ENCODE peak calls at places on chromosome 21, in seven cellular contexts. C is fibroblast of lung, B is Panc1, M is ovary, R is AG10803, V is AG09309, T is upper lobe of right lung. E is an unnamed sample.

GRCh38 chr21:45938453-45938755 is 43.2 kb upstream of the COL6A1 start:
- DNase-seq in C (no peak), B (no peak), M (no peak), R (no peak), V (no peak), T (no peak), E (no peak)

GRCh38 chr21:46152939-46153258 is 2.5 kb downstream of the FTCD start:
- DNase-seq in C (no peak), B (no peak), M (no peak), R (no peak), V (no peak), T (no peak), E (peak)

GRCh38 chr21:44401386-44402160 is 48.2 kb downstream of the TRPM2 start:
- DNase-seq in C (no peak), B (no peak), M (no peak), R (no peak), V (no peak), T (peak), E (peak)

GRCh38 chr21:39660596-39660995 is 47.9 kb downstream of the B3GALT5 start:
- DNase-seq in C (peak), B (no peak), M (no peak), R (peak), V (peak), T (peak), E (peak)

GRCh38 chr21:39141502-39141901 is 41.7 kb downstream of the PSMG1 start:
- DNase-seq in C (peak), B (no peak), M (no peak), R (peak), V (no peak), T (no peak), E (no peak)

GRCh38 chr21:46431448-46431847 is 27.2 kb upstream of the DIP2A start:
- DNase-seq in C (no peak), B (no peak), M (no peak), R (no peak), V (no peak), T (no peak), E (no peak)

GRCh38 chr21:43727571-43728466 is 8.9 kb downstream of the PDXK start:
- DNase-seq in C (no peak), B (no peak), M (peak), R (peak), V (no peak), T (peak), E (peak)

GRCh38 chr21:46093668-46094400 is 4.1 kb upstream of the COL6A2 start:
- DNase-seq in C (no peak), B (no peak), M (peak), R (no peak), V (no peak), T (peak), E (no peak)

GRCh38 chr21:39020751-39021474 is 162.3 kb downstream of the PSMG1 start:
- DNase-seq in C (peak), B (no peak), M (peak), R (peak), V (peak), T (peak), E (no peak)

GRCh38 chr21:45154511-45155508 is 80.4 kb downstream of the ADARB1 start:
- DNase-seq in C (peak), B (no peak), M (no peak), R (peak), V (no peak), T (no peak), E (no peak)

GRCh38 chr21:38361324-38361723 is 104.5 kb downstream of the KCNJ15 start:
- DNase-seq in C (no peak), B (no peak), M (no peak), R (no peak), V (no peak), T (no peak), E (no peak)

GRCh38 chr21:46585191-46585953 is 19.5 kb downstream of the S100B start:
- DNase-seq in C (no peak), B (no peak), M (no peak), R (no peak), V (no peak), T (no peak), E (no peak)

GRCh38 chr21:14603202-14603601 is 57.1 kb upstream of the SAMSN1 start:
- DNase-seq in C (peak), B (no peak), M (no peak), R (peak), V (no peak), T (no peak), E (no peak)

GRCh38 chr21:15134711-15135110 is 69.9 kb upstream of the NRIP1 start:
- DNase-seq in C (no peak), B (no peak), M (no peak), R (no peak), V (no peak), T (no peak), E (no peak)

GRCh38 chr21:38402795-38403194 is 95.5 kb downstream of the ERG start:
- DNase-seq in C (no peak), B (no peak), M (no peak), R (no peak), V (no peak), T (no peak), E (no peak)

GRCh38 chr21:43315244-43316137 is 111.4 kb downstream of the SIK1 start:
- DNase-seq in C (no peak), B (no peak), M (no peak), R (no peak), V (no peak), T (no peak), E (no peak)

GRCh38 chr21:46421191-46421750 is 37.4 kb upstream of the DIP2A start:
- DNase-seq in C (no peak), B (no peak), M (no peak), R (no peak), V (no peak), T (no peak), E (no peak)

GRCh38 chr21:45153358-45154318 is 79.3 kb downstream of the ADARB1 start:
- DNase-seq in C (peak), B (no peak), M (no peak), R (peak), V (no peak), T (no peak), E (no peak)

GRCh38 chr21:43188712-43189151 is 19.9 kb downstream of the CRYAA start:
- DNase-seq in C (no peak), B (no peak), M (no peak), R (no peak), V (no peak), T (peak), E (no peak)

GRCh38 chr21:31484219-31484618 is 140.2 kb upstream of the TIAM1 start:
- DNase-seq in C (no peak), B (no peak), M (no peak), R (no peak), V (no peak), T (no peak), E (no peak)

GRCh38 chr21:45033791-45034555 is 40.4 kb upstream of the ADARB1 start:
- DNase-seq in C (no peak), B (no peak), M (no peak), R (peak), V (peak), T (peak), E (no peak)

GRCh38 chr21:16563795-16564194 is 834.0 kb downstream of the USP25 start:
- DNase-seq in C (peak), B (no peak), M (no peak), R (peak), V (no peak), T (no peak), E (no peak)

GRCh38 chr21:29130234-29130993 is at the start of gene MAP3K7CL:
- DNase-seq in C (peak), B (no peak), M (peak), R (peak), V (peak), T (no peak), E (no peak)

GRCh38 chr21:19759836-19760235 is 1238.4 kb upstream of the NCAM2 start:
- DNase-seq in C (no peak), B (no peak), M (no peak), R (no peak), V (no peak), T (no peak), E (peak)
- TF ChIP-seq CTCF in C (no peak), B (no peak), M (no peak), R (no peak), V (no peak), T (no peak), E (no peak)

GRCh38 chr21:33299181-33299752 is 25.5 kb upstream of the IFNAR1 start:
- DNase-seq in C (no peak), B (no peak), M (no peak), R (no peak), V (no peak), T (no peak), E (no peak)
- TF ChIP-seq CTCF in C (no peak), B (no peak), M (no peak), R (no peak), V (no peak), T (peak), E (no peak)

DNA sequence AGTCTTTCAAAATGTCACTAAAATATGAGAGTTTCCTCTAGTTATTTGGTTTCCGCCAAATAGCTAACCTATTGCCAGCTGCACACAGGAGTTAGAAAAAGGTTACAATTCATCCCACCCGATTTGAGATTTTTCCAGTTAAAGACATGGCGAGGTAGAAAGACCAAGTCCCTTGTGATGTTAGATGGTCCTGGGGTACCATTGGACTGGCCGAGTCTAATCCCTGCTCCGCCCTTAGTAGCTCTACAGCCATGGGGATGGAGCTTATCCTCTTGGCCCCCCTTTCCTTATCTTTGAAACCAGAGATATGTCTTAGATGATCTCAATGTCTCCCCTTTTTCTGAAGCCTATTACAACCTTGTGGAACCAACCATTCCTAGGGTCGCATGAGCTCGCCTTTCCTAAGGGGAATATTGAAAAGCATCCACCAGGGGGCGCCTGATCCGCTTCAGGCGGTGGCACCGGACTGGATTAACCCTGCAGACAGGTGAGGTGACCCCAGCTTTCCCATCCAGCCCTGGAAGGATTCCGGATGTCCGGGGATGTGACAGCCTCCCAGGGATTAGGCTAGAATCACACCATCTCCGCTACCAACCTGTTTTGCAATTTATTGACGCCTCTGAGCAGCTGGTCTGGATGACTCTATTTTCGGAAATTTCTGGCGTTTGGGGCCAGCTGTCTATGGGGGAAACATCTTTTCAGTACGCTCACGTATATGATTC is 68.3 kb upstream of the SIM2 start:
- DNase-seq in C (peak), B (peak), M (peak), R (peak), V (no peak), T (peak), E (peak)
- TF ChIP-seq CTCF in C (peak), B (peak), M (no peak), R (peak), V (peak), T (peak), E (peak)

GRCh38 chr21:41927727-41928409 is 25.9 kb downstream of the C2CD2 start:
- DNase-seq in C (no peak), B (no peak), M (no peak), R (no peak), V (no peak), T (no peak), E (no peak)

GRCh38 chr21:41926068-41926806 is 27.6 kb downstream of the C2CD2 start:
- DNase-seq in C (peak), B (no peak), M (no peak), R (peak), V (no peak), T (no peak), E (peak)

GRCh38 chr21:41924355-41924754 is 29.5 kb downstream of the C2CD2 start:
- DNase-seq in C (peak), B (no peak), M (no peak), R (peak), V (no peak), T (no peak), E (no peak)

GRCh38 chr21:41928621-41929220 is 25.1 kb downstream of the C2CD2 start:
- DNase-seq in C (no peak), B (no peak), M (no peak), R (no peak), V (no peak), T (no peak), E (no peak)

DNA sequence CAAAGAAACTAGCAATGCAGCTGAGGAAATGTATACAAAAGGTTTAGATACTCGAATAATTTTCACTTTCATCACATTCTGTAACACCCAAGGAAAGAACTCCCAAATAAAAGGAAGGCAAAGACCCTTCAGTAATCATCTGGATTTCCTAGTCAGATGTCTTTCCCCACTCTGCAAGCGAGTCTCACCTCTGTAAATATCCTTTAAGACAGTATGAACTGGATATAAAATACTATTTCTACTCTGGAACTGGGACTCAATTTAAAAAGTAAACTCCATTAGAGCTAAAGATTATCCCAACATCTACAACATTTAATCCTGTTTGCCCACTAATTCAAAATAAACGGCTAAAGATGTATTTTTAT is 27.0 kb downstream of the C2CD2 start:
- DNase-seq in C (no peak), B (no peak), M (no peak), R (no peak), V (no peak), T (no peak), E (no peak)
- TF ChIP-seq CTCF in C (no peak), B (no peak), M (no peak), R (no peak), V (no peak), T (no peak), E (no peak)

DNA sequence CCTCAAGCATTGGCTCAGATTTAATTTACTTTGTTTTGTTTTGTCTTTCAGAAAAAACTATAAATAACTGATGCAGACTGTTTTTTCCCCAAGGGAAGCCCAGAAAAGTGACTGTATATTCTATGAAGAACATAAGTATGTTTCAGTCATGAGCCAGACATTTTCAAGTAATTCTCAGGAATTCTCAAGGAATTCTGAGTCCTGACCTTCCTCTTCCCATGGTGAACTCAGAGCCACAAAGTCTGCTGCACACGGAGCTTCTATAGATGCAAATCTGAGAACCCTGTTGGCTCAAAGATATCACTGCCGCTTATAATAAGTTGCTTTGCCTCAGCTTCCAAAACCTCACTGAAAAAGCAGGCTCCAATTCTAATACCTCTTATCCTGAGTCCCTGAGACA is 418.4 kb upstream of the RUNX1 start:
- DNase-seq in C (peak), B (no peak), M (no peak), R (peak), V (peak), T (no peak), E (no peak)
- TF ChIP-seq CTCF in C (no peak), B (no peak), M (no peak), R (no peak), V (no peak), T (no peak), E (no peak)